ENCODE peak calls at places on chromosomes 5 and 9, in four cellular contexts. T is epithelial cell of esophagus, K is neural crest cell, N is memory B cell. Z is an unnamed sample.

GRCh38 chr5:175478384-175479124 is at the start of gene SFXN1:
- DNase-seq in T (peak; percentile 73), K (peak; percentile 70), N (peak; percentile 65), Z (peak; percentile 67)

GRCh38 chr9:27154923-27155322 is 45.9 kb downstream of the TEK start:
- DNase-seq in T (peak; percentile 85), K (no peak), N (no peak), Z (no peak)

GRCh38 chr5:73644385-73644963 is 18.5 kb downstream of the ARHGEF28 start:
- DNase-seq in T (no peak), K (no peak), N (no peak), Z (no peak)

GRCh38 chr9:109950710-109951443 is 170.9 kb downstream of the PALM2AKAP2 start:
- DNase-seq in T (no peak), K (no peak), N (no peak), Z (no peak)

GRCh38 chr5:16934669-16935068 is 1.4 kb downstream of the MYO10 start:
- DNase-seq in T (peak; percentile 38), K (no peak), N (no peak), Z (no peak)

GRCh38 chr9:114166606-114167572 is 11.6 kb downstream of the COL27A1 start:
- DNase-seq in T (no peak), K (no peak), N (no peak), Z (no peak)

GRCh38 chr5:175717837-175718236 is 60.0 kb downstream of the HRH2 start:
- DNase-seq in T (no peak), K (no peak), N (no peak), Z (no peak)

GRCh38 chr5:144307726-144308125 is 137.1 kb downstream of the KCTD16 start:
- DNase-seq in T (no peak), K (no peak), N (no peak), Z (no peak)

GRCh38 chr5:142863856-142864255 is 93.7 kb downstream of the ARHGAP26 start:
- DNase-seq in T (no peak), K (no peak), N (no peak), Z (no peak)

Z was measured in NCI-H460.